ENCODE peak calls at places on chromosomes 5 and 9, in five cellular contexts. I, M, U, D and V are unnamed samples.

GRCh38 chr9:137255448-137256114 is 454 bp downstream of the NELFB start:
- DNase-seq in I (no peak), U (no peak), M (no peak), D (no peak), V (no peak)

GRCh38 chr9:133814586-133815090 is 76.5 kb upstream of the SARDH start:
- DNase-seq in M (no peak), D (no peak), I (no peak), U (no peak), V (no peak)

GRCh38 chr5:5560016-5560415 is 137.5 kb downstream of the ICE1 start:
- DNase-seq in D (no peak), U (no peak), I (no peak), M (peak), V (no peak)

GRCh38 chr5:173741729-173742431 is 125.4 kb upstream of the BOD1 start:
- DNase-seq in I (no peak), D (no peak), M (no peak), U (no peak), V (no peak)

GRCh38 chr9:85569988-85570387 is 171.8 kb downstream of the AGTPBP1 start:
- DNase-seq in I (no peak), D (no peak), M (no peak), U (no peak), V (no peak)

GRCh38 chr5:157148734-157149615 is 6.3 kb upstream of the MED7 start:
- DNase-seq in D (peak), U (peak), I (peak), M (peak), V (no peak)

GRCh38 chr9:89759563-89759962 is 154.8 kb downstream of the GADD45G start:
- DNase-seq in M (peak), D (no peak), I (no peak), U (no peak), V (no peak)

GRCh38 chr9:130074391-130075115 is 20.8 kb downstream of the GPR107 start:
- DNase-seq in I (no peak), U (no peak), D (no peak), M (no peak), V (no peak)

GRCh38 chr5:90356612-90357011 is 52.9 kb downstream of the CETN3 start:
- DNase-seq in U (no peak), D (no peak), M (no peak), I (no peak), V (no peak)

GRCh38 chr5:14272548-14273205 is 129.5 kb downstream of the TRIO start:
- DNase-seq in I (no peak), M (no peak), U (no peak), D (no peak), V (no peak)

GRCh38 chr5:115343855-115344254 is 47.4 kb upstream of the CCDC112 start:
- DNase-seq in D (peak), I (peak), U (no peak), M (no peak), V (no peak)

GRCh38 chr9:91071185-91071990 is 269.8 kb downstream of the SYK start:
- DNase-seq in D (peak), U (peak), M (no peak), I (peak), V (no peak)

GRCh38 chr5:138372653-138373052 is 20.2 kb downstream of the KDM3B start:
- DNase-seq in U (no peak), M (no peak), I (no peak), D (no peak), V (no peak)

GRCh38 chr5:14417232-14417730 is 164.3 kb upstream of the OTULINL start:
- DNase-seq in I (peak), D (peak), U (no peak), M (no peak), V (no peak)

GRCh38 chr5:132489871-132490483 is 596 bp downstream of the IRF1 start:
- DNase-seq in D (no peak), M (no peak), I (no peak), U (peak), V (no peak)

GRCh38 chr5:131416729-131417128 is 152.9 kb downstream of the CDC42SE2 start:
- DNase-seq in M (no peak), I (no peak), U (no peak), D (no peak), V (no peak)

GRCh38 chr5:171269717-171270116 is 39.3 kb upstream of the TLX3 start:
- DNase-seq in I (peak), D (peak), M (no peak), U (no peak), V (no peak)

GRCh38 chr5:155189981-155190380 is 176.4 kb downstream of the KIF4B start:
- DNase-seq in D (no peak), M (no peak), U (no peak), I (no peak), V (no peak)

GRCh38 chr5:149030392-149030791 is 32.5 kb downstream of the SH3TC2 start:
- DNase-seq in I (no peak), M (no peak), D (peak), U (no peak), V (no peak)

GRCh38 chr5:37417347-37417746 is 38.2 kb downstream of the WDR70 start:
- DNase-seq in M (no peak), I (no peak), U (no peak), D (no peak), V (no peak)

GRCh38 chr5:38755171-38755570 is 90.6 kb upstream of the OSMR start:
- DNase-seq in D (no peak), M (no peak), I (no peak), U (no peak), V (no peak)

GRCh38 chr5:172085738-172086137 is 79.3 kb upstream of the FBXW11 start:
- DNase-seq in U (no peak), D (no peak), I (no peak), M (no peak), V (no peak)

GRCh38 chr9:6433405-6433804 is 20.4 kb downstream of the UHRF2 start:
- DNase-seq in D (no peak), U (no peak), M (no peak), I (no peak), V (no peak)

GRCh38 chr9:3863686-3864085 is 337.9 kb upstream of the RFX3 start:
- DNase-seq in I (no peak), M (no peak), U (no peak), D (no peak), V (no peak)

GRCh38 chr9:5667391-5667790 is 38.5 kb downstream of the RIC1 start:
- DNase-seq in M (no peak), I (no peak), U (no peak), D (no peak), V (no peak)

GRCh38 chr9:36074870-36075532 is 38.3 kb downstream of the RECK start:
- DNase-seq in U (no peak), I (peak), M (no peak), D (peak), V (no peak)

GRCh38 chr5:55657443-55657842 is 54.7 kb downstream of the SLC38A9 start:
- DNase-seq in M (no peak), U (no peak), D (no peak), I (no peak), V (no peak)

GRCh38 chr5:148989567-148989966 is 73.3 kb downstream of the SH3TC2 start:
- DNase-seq in I (no peak), D (no peak), M (no peak), U (no peak), V (no peak)

GRCh38 chr5:121384359-121384758 is 467.3 kb upstream of the FTMT start:
- DNase-seq in D (no peak), U (no peak), I (no peak), M (no peak), V (no peak)